ENCODE peak calls at places on chromosomes 11 and 22, in five cellular contexts. Z, U, B, X and T are unnamed samples.
A peak's percentile ranks its signal among the peaks of the same experiment; 100 is the strongest.

GRCh38 chr11:27216268-27217149 is 146.5 kb downstream of the CCDC34 start:
- DNase-seq in Z (no peak), U (peak; percentile 90), B (no peak), X (peak; percentile 54), T (no peak)

GRCh38 chr11:65854871-65855837 is 2.8 kb downstream of the CFL1 start:
- DNase-seq in Z (no peak), U (no peak), B (no peak), X (no peak), T (no peak)

GRCh38 chr11:122091850-122092249 is 24.2 kb downstream of the BLID start:
- DNase-seq in Z (no peak), U (peak; percentile 75), B (no peak), X (no peak), T (no peak)

GRCh38 chr22:19812910-19813309 is 41.8 kb downstream of the GNB1L start:
- DNase-seq in Z (no peak), U (no peak), B (no peak), X (no peak), T (no peak)

GRCh38 chr11:110565344-110565684 is 135.6 kb downstream of the FDX1 start:
- DNase-seq in Z (no peak), U (peak; percentile 59), B (peak; percentile 69), X (peak; percentile 84), T (no peak)

GRCh38 chr11:95625164-95626017 is 164.2 kb downstream of the FAM76B start:
- DNase-seq in Z (no peak), U (peak; percentile 12), B (peak; percentile 29), X (no peak), T (no peak)

GRCh38 chr22:37196539-37197450 is 8.7 kb upstream of the C1QTNF6 start:
- DNase-seq in Z (no peak), U (peak; percentile 84), B (no peak), X (peak; percentile 80), T (no peak)

GRCh38 chr11:125933030-125933813 is 12.6 kb upstream of the VSIG10L2 start:
- DNase-seq in Z (no peak), U (no peak), B (peak; percentile 59), X (no peak), T (no peak)

GRCh38 chr11:14636119-14636518 is 7.5 kb upstream of the PDE3B start:
- DNase-seq in Z (no peak), U (no peak), B (no peak), X (no peak), T (no peak)

GRCh38 chr11:101390539-101390938 is 193.3 kb downstream of the TRPC6 start:
- DNase-seq in Z (no peak), U (no peak), B (peak; percentile 3), X (no peak), T (no peak)

GRCh38 chr22:19844423-19845368 is 10.0 kb downstream of the GNB1L start:
- DNase-seq in Z (no peak), U (peak; percentile 56), B (no peak), X (no peak), T (no peak)

GRCh38 chr22:38028344-38029130 is 28.7 kb upstream of the PICK1 start:
- DNase-seq in Z (no peak), U (no peak), B (no peak), X (no peak), T (no peak)

GRCh38 chr22:49368221-49368975 is 459.3 kb downstream of the BRD1 start:
- DNase-seq in Z (no peak), U (no peak), B (no peak), X (no peak), T (no peak)

GRCh38 chr11:46295996-46296519 is 18.6 kb downstream of the CREB3L1 start:
- DNase-seq in Z (no peak), U (no peak), B (no peak), X (no peak), T (no peak)

GRCh38 chr11:68206211-68206610 is 6.9 kb downstream of the KMT5B start:
- DNase-seq in Z (no peak), U (peak; percentile 46), B (peak; percentile 88), X (peak; percentile 76), T (peak; percentile 45)

GRCh38 chr22:41772645-41773044 is 27.8 kb upstream of the CCDC134 start:
- DNase-seq in Z (no peak), U (no peak), B (no peak), X (no peak), T (no peak)

GRCh38 chr22:26718905-26719304 is 61.5 kb downstream of the MIAT start:
- DNase-seq in Z (no peak), U (peak; percentile 98), B (no peak), X (no peak), T (no peak)

GRCh38 chr11:119624102-119624615 is 104.8 kb downstream of the NECTIN1 start:
- DNase-seq in Z (no peak), U (no peak), B (peak; percentile 63), X (no peak), T (no peak)

GRCh38 chr11:15499684-15500083 is 385.0 kb downstream of the INSC start:
- DNase-seq in Z (no peak), U (no peak), B (no peak), X (no peak), T (no peak)

GRCh38 chr11:72045849-72046248 is 34.5 kb downstream of the NUMA1 start:
- DNase-seq in Z (no peak), U (no peak), B (no peak), X (peak; percentile 31), T (no peak)

GRCh38 chr11:92224394-92225205 is at the start of gene FAT3:
- DNase-seq in Z (no peak), U (peak; percentile 80), B (peak; percentile 81), X (peak; percentile 77), T (no peak)

GRCh38 chr11:96079691-96080090 is 155.8 kb upstream of the MTMR2 start:
- DNase-seq in Z (no peak), U (no peak), B (no peak), X (no peak), T (no peak)

GRCh38 chr11:94060401-94060800 is 39.2 kb downstream of the HEPHL1 start:
- DNase-seq in Z (no peak), U (peak; percentile 70), B (no peak), X (peak; percentile 39), T (no peak)

GRCh38 chr11:75326439-75326810 is 25.0 kb downstream of the ARRB1 start:
- DNase-seq in Z (no peak), U (no peak), B (no peak), X (no peak), T (no peak)

DNA sequence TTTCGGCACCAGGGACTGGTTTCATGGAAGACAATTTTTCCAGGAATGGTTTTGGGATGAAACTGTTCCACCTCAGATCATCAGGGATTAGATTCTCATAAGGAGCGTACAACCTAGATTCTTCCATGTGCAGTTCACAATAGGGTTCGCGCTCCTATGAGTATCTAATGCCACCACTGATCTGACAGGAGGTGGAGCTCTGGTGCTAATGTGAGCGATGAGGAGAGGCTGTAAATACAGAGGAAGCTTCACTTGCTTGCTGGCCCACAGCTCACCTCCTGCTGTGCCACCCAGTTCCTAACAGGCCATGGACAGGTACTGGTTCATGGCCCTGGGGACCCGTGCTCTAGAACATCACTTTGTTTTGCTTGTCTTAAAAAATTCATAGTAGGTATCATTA is 41.8 kb upstream of the AMPD3 start:
- DNase-seq in Z (no peak), U (no peak), B (no peak), X (no peak), T (peak; percentile 24)
- TF ChIP-seq CTCF in Z (peak; percentile 49), U (peak; percentile 14), B (peak; percentile 54), X (peak; percentile 18), T (peak; percentile 60)

GRCh38 chr11:3856856-3857553 is 1.5 kb downstream of the STIM1 start:
- DNase-seq in Z (no peak), U (no peak), B (no peak), X (no peak), T (no peak)

GRCh38 chr11:3854977-3855807 is at the start of gene STIM1:
- DNase-seq in Z (peak; percentile 88), U (peak; percentile 85), B (peak; percentile 96), X (peak; percentile 97), T (peak; percentile 96)

GRCh38 chr11:3859373-3859881 is 4.0 kb downstream of the STIM1 start:
- DNase-seq in Z (no peak), U (no peak), B (peak; percentile 42), X (no peak), T (peak; percentile 63)

GRCh38 chr11:3855808-3856491 is 486 bp downstream of the STIM1 start:
- DNase-seq in Z (no peak), U (peak; percentile 21), B (peak; percentile 58), X (peak; percentile 51), T (peak; percentile 64)

DNA sequence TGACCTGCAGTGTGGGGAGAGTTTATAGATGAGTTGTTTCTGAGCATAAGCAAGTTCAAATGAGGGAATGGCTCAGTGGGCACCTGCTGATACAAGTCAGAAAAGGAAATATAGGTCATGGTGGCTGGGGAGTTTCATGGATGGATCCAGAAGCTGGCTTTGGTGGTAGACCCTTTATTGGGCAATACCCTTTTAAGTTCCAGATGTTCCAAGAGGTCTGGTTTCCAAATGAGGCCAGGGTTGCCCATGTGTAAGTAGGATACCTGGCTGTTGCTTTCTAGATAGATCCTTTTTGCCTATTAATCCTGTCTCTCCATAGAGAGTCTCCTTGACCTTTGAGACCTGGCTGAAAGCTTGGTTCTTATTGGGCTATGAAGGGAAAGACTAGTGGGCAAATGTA is 2.2 kb downstream of the STIM1 start:
- DNase-seq in Z (no peak), U (no peak), B (no peak), X (no peak), T (no peak)
- H3K4me3 ChIP-seq in Z (peak overlapping the region; percentile 94), U (no peak overlapping the region), B (no peak overlapping the region), X (no peak overlapping the region), T (peak overlapping the region; percentile 79)

DNA sequence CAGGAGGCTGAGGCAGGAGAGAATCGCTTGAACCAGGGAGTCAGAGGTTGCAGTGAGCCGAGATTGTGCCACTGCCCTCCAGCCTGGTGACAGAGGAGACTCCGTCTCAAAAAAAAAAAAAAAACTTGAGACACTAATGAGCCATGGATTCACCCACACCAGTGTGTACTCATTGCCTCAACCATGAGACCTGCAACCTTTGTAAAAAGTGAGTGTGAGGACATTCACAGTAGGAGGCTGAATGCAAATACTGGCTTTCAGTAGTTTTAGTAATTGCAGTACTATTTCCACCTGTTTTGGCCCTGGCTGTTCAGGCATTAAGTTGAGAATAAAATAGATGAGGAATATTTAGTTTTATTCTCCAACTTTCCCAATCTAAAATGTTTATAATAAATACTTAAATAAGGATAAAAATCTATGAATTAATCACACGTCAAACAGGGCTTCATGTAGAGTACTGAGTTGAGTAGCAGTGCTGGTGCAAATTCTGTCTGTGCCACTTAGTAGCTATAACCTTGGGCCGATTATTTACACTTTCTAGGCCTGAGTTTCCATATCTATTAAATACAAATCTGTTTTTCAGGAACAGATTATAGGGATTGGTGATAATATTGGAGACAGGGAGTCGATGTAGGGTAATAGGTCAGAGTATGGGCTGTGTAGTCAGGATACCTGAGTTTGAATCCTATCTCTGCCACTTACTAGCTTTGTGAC is 72.8 kb downstream of the PPP2R1B start:
- DNase-seq in Z (no peak), U (no peak), B (no peak), X (no peak), T (no peak)
- H3K36me3 ChIP-seq in Z (no peaks in the 10 kb centered on the region), U (no peaks in the 10 kb centered on the region), B (no peaks in the 10 kb centered on the region), X (no peaks in the 10 kb centered on the region), T (no peaks in the 10 kb centered on the region)

DNA sequence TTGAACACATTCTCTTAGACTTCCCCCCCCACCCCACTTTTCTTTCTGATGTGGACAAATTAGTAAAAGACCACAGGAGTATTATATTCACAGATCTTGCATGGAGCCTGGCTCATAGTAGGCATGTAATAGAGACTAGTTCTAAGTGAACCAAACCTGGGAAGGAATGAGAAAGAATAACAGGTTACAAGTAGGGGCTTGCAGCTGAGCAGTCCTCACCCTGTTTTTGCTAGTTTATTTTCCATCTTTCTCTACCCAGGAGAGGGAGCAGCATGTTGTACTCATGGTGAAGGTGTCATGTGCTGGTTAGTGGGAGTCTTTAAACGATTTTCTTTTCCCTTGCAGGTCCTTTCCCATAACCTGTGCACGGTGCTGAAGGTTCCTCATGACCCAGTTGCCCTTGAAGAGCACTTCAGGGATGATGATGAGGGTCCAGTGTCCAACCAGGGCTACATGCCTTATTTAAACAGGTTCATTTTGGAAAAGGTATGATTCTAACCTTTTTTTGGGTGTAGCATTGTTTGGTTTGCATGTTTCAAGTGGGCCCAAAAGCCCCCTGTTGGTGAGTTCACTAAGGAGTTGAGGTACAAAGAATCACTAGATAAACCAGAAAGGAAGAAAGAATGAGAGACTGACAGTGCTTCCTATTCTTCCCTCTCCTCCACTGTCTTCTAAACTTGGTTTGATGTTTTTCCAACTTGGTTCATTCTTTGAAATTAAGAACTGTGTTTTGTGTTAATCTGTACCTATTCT is 30.1 kb downstream of the SWAP70 start:
- DNase-seq in Z (no peak), U (no peak), B (no peak), X (no peak), T (no peak)
- TF ChIP-seq CTCF in Z (no peak), U (no peak), B (peak; percentile 29), X (no peak), T (no peak)